ENCODE peak calls at places on chromosome 19, in seven cellular contexts. J is NCI-H2107; F is mesenchymal stem cell; U is lower lobe of right lung; L is CD8-positive, alpha-beta memory T cell; S is nephron progenitor cell; M is naive B cell. I is an unnamed sample.

GRCh38 chr19:35704218-35704617 is at the start of gene ZBTB32:
- DNase-seq in J (no peak), F (peak; percentile 56), U (no peak), L (no peak), S (peak; percentile 62), M (no peak), I (no peak)

GRCh38 chr19:6930190-6930589 is 42.8 kb downstream of the ADGRE1 start:
- DNase-seq in J (no peak), F (no peak), U (no peak), L (no peak), S (no peak), M (no peak), I (no peak)

GRCh38 chr19:11265785-11266236 is 3.5 kb upstream of the DOCK6 start:
- DNase-seq in J (no peak), F (no peak), U (peak; percentile 68), L (no peak), S (no peak), M (no peak), I (no peak)

GRCh38 chr19:34639491-34640085 is 37.4 kb downstream of the SCGB2B2 start:
- DNase-seq in J (peak; percentile 53), F (peak; percentile 58), U (no peak), L (peak; percentile 45), S (peak; percentile 36), M (peak; percentile 50), I (no peak)

GRCh38 chr19:42601811-42602443 is 7.2 kb upstream of the CEACAM8 start:
- DNase-seq in J (no peak), F (no peak), U (no peak), L (no peak), S (peak; percentile 56), M (no peak), I (no peak)

GRCh38 chr19:6325614-6326013 is 7.8 kb downstream of the ACER1 start:
- DNase-seq in J (no peak), F (no peak), U (no peak), L (no peak), S (no peak), M (no peak), I (no peak)

GRCh38 chr19:33459691-33460090 is 61.9 kb downstream of the PEPD start:
- DNase-seq in J (no peak), F (no peak), U (peak; percentile 32), L (no peak), S (no peak), M (no peak), I (peak; percentile 27)

GRCh38 chr19:55580628-55581144 is at the start of gene ZNF579:
- DNase-seq in J (peak; percentile 52), F (peak; percentile 91), U (peak; percentile 88), L (peak; percentile 62), S (peak; percentile 82), M (peak; percentile 55), I (peak; percentile 86)

GRCh38 chr19:46537136-46538097 is 41.8 kb upstream of the PNMA8B start:
- DNase-seq in J (no peak), F (peak; percentile 51), U (peak; percentile 67), L (peak; percentile 39), S (peak; percentile 77), M (peak; percentile 42), I (no peak)

GRCh38 chr19:10927691-10928562 is 512 bp downstream of the YIPF2 start:
- DNase-seq in J (no peak), F (no peak), U (no peak), L (no peak), S (no peak), M (no peak), I (no peak)

GRCh38 chr19:33437351-33438015 is 64.0 kb downstream of the CEBPG start:
- DNase-seq in J (no peak), F (no peak), U (peak; percentile 12), L (no peak), S (no peak), M (no peak), I (no peak)

GRCh38 chr19:39154626-39155100 is 29.1 kb downstream of the PAK4 start:
- DNase-seq in J (no peak), F (no peak), U (peak; percentile 84), L (no peak), S (no peak), M (no peak), I (peak; percentile 85)

GRCh38 chr19:3549816-3550215 is 7.6 kb downstream of the MFSD12 start:
- DNase-seq in J (no peak), F (no peak), U (no peak), L (no peak), S (no peak), M (no peak), I (no peak)

GRCh38 chr19:3203754-3204645 is 18.3 kb downstream of the NCLN start:
- DNase-seq in J (no peak), F (no peak), U (no peak), L (no peak), S (no peak), M (no peak), I (no peak)

GRCh38 chr19:45200614-45201013 is 22.0 kb downstream of the BLOC1S3 start:
- DNase-seq in J (no peak), F (peak; percentile 76), U (no peak), L (no peak), S (peak; percentile 59), M (no peak), I (no peak)

GRCh38 chr19:17627161-17627560 is 61.0 kb downstream of the UNC13A start:
- DNase-seq in J (no peak), F (no peak), U (peak; percentile 5), L (no peak), S (no peak), M (no peak), I (no peak)

GRCh38 chr19:30229524-30230174 is 142.5 kb upstream of the ZNF536 start:
- DNase-seq in J (no peak), F (no peak), U (no peak), L (no peak), S (peak; percentile 21), M (no peak), I (no peak)

GRCh38 chr19:36719687-36720556 is 32.5 kb downstream of the ZNF567 start:
- DNase-seq in J (no peak), F (peak; percentile 36), U (no peak), L (no peak), S (no peak), M (no peak), I (no peak)

GRCh38 chr19:48344892-48345291 is 18.8 kb downstream of the TMEM143 start:
- DNase-seq in J (no peak), F (no peak), U (no peak), L (no peak), S (no peak), M (no peak), I (no peak)

GRCh38 chr19:58317481-58318072 is 9.2 kb upstream of the ZSCAN22 start:
- DNase-seq in J (no peak), F (peak; percentile 46), U (no peak), L (no peak), S (peak; percentile 56), M (no peak), I (no peak)

GRCh38 chr19:45293682-45294081 is 29.0 kb downstream of the CKM start:
- DNase-seq in J (no peak), F (no peak), U (no peak), L (no peak), S (no peak), M (no peak), I (no peak)

GRCh38 chr19:51339313-51339686 is 2.6 kb downstream of the VSIG10L start:
- DNase-seq in J (no peak), F (no peak), U (no peak), L (no peak), S (no peak), M (no peak), I (no peak)

GRCh38 chr19:16921766-16922591 is 33.2 kb downstream of the F2RL3 start:
- DNase-seq in J (no peak), F (no peak), U (no peak), L (no peak), S (no peak), M (no peak), I (no peak)

GRCh38 chr19:801030-801860 is 4.0 kb downstream of the PTBP1 start:
- DNase-seq in J (no peak), F (no peak), U (peak; percentile 88), L (peak; percentile 32), S (no peak), M (no peak), I (no peak)

GRCh38 chr19:37079238-37079637 is 1.0 kb downstream of the ZNF420 start:
- DNase-seq in J (no peak), F (no peak), U (no peak), L (no peak), S (no peak), M (no peak), I (no peak)

GRCh38 chr19:16931306-16931705 is 42.5 kb downstream of the F2RL3 start:
- DNase-seq in J (no peak), F (no peak), U (no peak), L (no peak), S (no peak), M (no peak), I (no peak)

GRCh38 chr19:34316247-34316646 is 48.7 kb upstream of the GPI start:
- DNase-seq in J (no peak), F (no peak), U (no peak), L (no peak), S (no peak), M (no peak), I (no peak)

GRCh38 chr19:48636859-48637448 is at the start of gene DBP:
- DNase-seq in J (no peak), F (no peak), U (peak; percentile 80), L (peak; percentile 20), S (peak; percentile 56), M (no peak), I (peak; percentile 72)

GRCh38 chr19:41407271-41407670 is 9.7 kb downstream of the BCKDHA start:
- DNase-seq in J (no peak), F (no peak), U (peak; percentile 72), L (no peak), S (no peak), M (no peak), I (no peak)

GRCh38 chr19:58579473-58580142 is 6.5 kb upstream of the MZF1 start:
- DNase-seq in J (no peak), F (no peak), U (no peak), L (no peak), S (no peak), M (no peak), I (no peak)

GRCh38 chr19:15631817-15632216 is 8.9 kb upstream of the CYP4F3 start:
- DNase-seq in J (no peak), F (no peak), U (no peak), L (no peak), S (no peak), M (no peak), I (no peak)

GRCh38 chr19:1370579-1371361 is 12.9 kb upstream of the NDUFS7 start:
- DNase-seq in J (no peak), F (no peak), U (no peak), L (no peak), S (peak; percentile 62), M (no peak), I (no peak)

GRCh38 chr19:940591-941291 is 14.9 kb downstream of the ARID3A start:
- DNase-seq in J (no peak), F (no peak), U (peak; percentile 89), L (peak; percentile 77), S (no peak), M (peak; percentile 72), I (peak; percentile 42)

GRCh38 chr19:50703915-50704548 is 15.6 kb downstream of the SHANK1 start:
- DNase-seq in J (no peak), F (no peak), U (no peak), L (no peak), S (no peak), M (no peak), I (no peak)

GRCh38 chr19:46762245-46762890 is 16.1 kb upstream of the STRN4 start:
- DNase-seq in J (no peak), F (no peak), U (no peak), L (no peak), S (no peak), M (no peak), I (no peak)

GRCh38 chr19:13985771-13986347 is 20.3 kb downstream of the RFX1 start:
- DNase-seq in J (peak; percentile 44), F (no peak), U (no peak), L (no peak), S (no peak), M (no peak), I (no peak)

GRCh38 chr19:38412491-38412890 is 9.6 kb downstream of the FAM98C start:
- DNase-seq in J (no peak), F (no peak), U (no peak), L (no peak), S (no peak), M (no peak), I (no peak)

GRCh38 chr19:574658-575526 is 2.5 kb downstream of the BSG start:
- DNase-seq in J (no peak), F (peak; percentile 56), U (no peak), L (no peak), S (peak; percentile 37), M (no peak), I (no peak)